ENCODE peak calls at places on chromosome 1, in ten cellular contexts. J is heart left ventricle, I is HepG2, A is right lobe of liver, R is transverse colon, H is GM12878, B is IMR-90, V is H1, C is body of pancreas, S is uterus. X is an unnamed sample.
A peak's percentile ranks its signal among the peaks of the same experiment; 100 is the strongest.

GRCh38 chr1:10867914-10868598 is 71.6 kb upstream of the CASZ1 start:
- DNase-seq in J (no peak), I (no peak), A (no peak), R (no peak), H (no peak), B (no peak), V (no peak), C (no peak), S (no peak), X (no peak)

GRCh38 chr1:203274603-203275381 is 30.5 kb upstream of the BTG2 start:
- DNase-seq in J (no peak), I (no peak), A (no peak), R (no peak), H (no peak), B (peak; percentile 56), V (no peak), C (peak; percentile 65), S (peak; percentile 62), X (no peak)

GRCh38 chr1:117467336-117467735 is 100.1 kb downstream of the MAN1A2 start:
- DNase-seq in J (no peak), I (no peak), A (no peak), R (no peak), H (no peak), B (peak; percentile 16), V (no peak), C (no peak), S (no peak), X (no peak)

GRCh38 chr1:181086926-181087325 is 1.6 kb upstream of the IER5 start:
- DNase-seq in J (no peak), I (no peak), A (no peak), R (no peak), H (no peak), B (peak; percentile 80), V (no peak), C (no peak), S (no peak), X (no peak)

GRCh38 chr1:24914226-24915069 is 15.6 kb downstream of the RUNX3 start:
- DNase-seq in J (no peak), I (peak; percentile 53), A (peak; percentile 40), R (peak; percentile 57), H (no peak), B (peak; percentile 47), V (no peak), C (no peak), S (no peak), X (no peak)

GRCh38 chr1:117093091-117093534 is 28.4 kb downstream of the TRIM45 start:
- DNase-seq in J (no peak), I (no peak), A (no peak), R (peak; percentile 41), H (no peak), B (peak; percentile 100), V (peak; percentile 29), C (peak; percentile 14), S (peak; percentile 63), X (no peak)

GRCh38 chr1:26733982-26734381 is 38.2 kb downstream of the ARID1A start:
- DNase-seq in J (no peak), I (no peak), A (no peak), R (no peak), H (no peak), B (peak; percentile 72), V (no peak), C (no peak), S (no peak), X (no peak)

GRCh38 chr1:232012773-232013386 is 386.3 kb downstream of the DISC1 start:
- DNase-seq in J (no peak), I (no peak), A (no peak), R (peak; percentile 69), H (no peak), B (peak; percentile 96), V (no peak), C (peak; percentile 52), S (peak; percentile 61), X (no peak)

GRCh38 chr1:38624341-38625039 is 235.1 kb downstream of the RRAGC start:
- DNase-seq in J (no peak), I (no peak), A (no peak), R (no peak), H (no peak), B (no peak), V (no peak), C (no peak), S (no peak), X (no peak)

GRCh38 chr1:52032785-52033131 is 852 bp downstream of the KTI12 start:
- DNase-seq in J (peak; percentile 67), I (peak; percentile 15), A (peak; percentile 62), R (peak; percentile 58), H (no peak), B (peak; percentile 60), V (no peak), C (peak; percentile 43), S (peak; percentile 25), X (peak; percentile 59)

GRCh38 chr1:107141491-107142369 is 891 bp downstream of the NTNG1 start:
- DNase-seq in J (peak; percentile 64), I (peak; percentile 7), A (no peak), R (no peak), H (no peak), B (peak; percentile 50), V (no peak), C (no peak), S (no peak), X (peak; percentile 18)

GRCh38 chr1:79198841-79199240 is 192.3 kb upstream of the ADGRL4 start:
- DNase-seq in J (no peak), I (no peak), A (no peak), R (no peak), H (no peak), B (peak; percentile 61), V (no peak), C (no peak), S (no peak), X (no peak)

GRCh38 chr1:77347646-77348045 is 65.8 kb downstream of the AK5 start:
- DNase-seq in J (no peak), I (peak; percentile 6), A (no peak), R (no peak), H (no peak), B (peak; percentile 89), V (no peak), C (no peak), S (no peak), X (peak; percentile 3)

GRCh38 chr1:55378582-55378981 is 163.4 kb upstream of the USP24 start:
- DNase-seq in J (no peak), I (peak; percentile 24), A (no peak), R (peak; percentile 23), H (no peak), B (peak; percentile 64), V (peak; percentile 27), C (peak; percentile 61), S (peak; percentile 23), X (peak; percentile 31)

GRCh38 chr1:206794294-206794908 is 22.1 kb upstream of the IL10 start:
- DNase-seq in J (no peak), I (no peak), A (no peak), R (no peak), H (no peak), B (no peak), V (no peak), C (no peak), S (no peak), X (no peak)

GRCh38 chr1:230056098-230056497 is 10.9 kb upstream of the GALNT2 start:
- DNase-seq in J (no peak), I (no peak), A (no peak), R (no peak), H (no peak), B (no peak), V (no peak), C (peak; percentile 46), S (no peak), X (no peak)

GRCh38 chr1:231091853-231092301 is 51.8 kb upstream of the FAM89A start:
- DNase-seq in J (no peak), I (peak; percentile 40), A (no peak), R (peak; percentile 48), H (no peak), B (peak; percentile 1), V (peak; percentile 33), C (peak; percentile 50), S (no peak), X (peak; percentile 80)

DNA sequence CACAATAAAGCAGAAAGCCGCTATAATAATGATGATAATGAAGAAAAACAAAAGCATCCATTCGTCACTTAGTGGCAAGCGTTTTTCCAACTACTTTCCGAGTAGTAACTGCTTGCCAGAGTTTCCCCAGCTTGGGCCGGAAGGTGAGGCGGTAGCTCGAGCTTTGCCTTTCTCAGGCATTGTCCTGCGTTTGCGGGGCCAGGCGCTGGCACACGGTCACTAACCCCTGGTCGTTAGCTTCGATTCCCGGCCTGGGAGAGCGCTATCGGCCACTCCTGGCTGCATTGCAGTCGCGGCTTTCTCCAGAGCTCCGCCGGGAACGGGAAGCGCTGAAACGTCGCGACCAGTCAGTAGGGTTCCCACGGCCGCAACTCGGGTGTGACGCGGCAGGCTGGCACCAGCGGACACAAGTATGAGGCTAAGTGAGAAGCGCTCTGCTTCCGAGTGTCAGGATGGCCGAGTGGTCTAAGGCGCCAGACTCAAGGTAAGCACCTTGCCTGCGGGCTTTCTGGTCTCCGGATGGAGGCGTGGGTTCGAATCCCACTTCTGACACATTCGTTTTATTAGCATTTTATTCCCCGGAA is 14.6 kb upstream of the ZNF692 start:
- DNase-seq in J (peak; percentile 94), I (peak; percentile 92), A (peak; percentile 93), R (peak; percentile 96), H (peak; percentile 98), B (peak; percentile 94), V (peak; percentile 93), C (peak; percentile 95), S (peak; percentile 97), X (peak; percentile 99)
- TF ChIP-seq POLR2A in J (peak; percentile 50), I (peak; percentile 28), A (peak; percentile 50), R (peak; percentile 74), H (peak; percentile 85), B (peak; percentile 50), V (no peak), C (peak; percentile 86), S (peak; percentile 57), X (peak; percentile 89)

DNA sequence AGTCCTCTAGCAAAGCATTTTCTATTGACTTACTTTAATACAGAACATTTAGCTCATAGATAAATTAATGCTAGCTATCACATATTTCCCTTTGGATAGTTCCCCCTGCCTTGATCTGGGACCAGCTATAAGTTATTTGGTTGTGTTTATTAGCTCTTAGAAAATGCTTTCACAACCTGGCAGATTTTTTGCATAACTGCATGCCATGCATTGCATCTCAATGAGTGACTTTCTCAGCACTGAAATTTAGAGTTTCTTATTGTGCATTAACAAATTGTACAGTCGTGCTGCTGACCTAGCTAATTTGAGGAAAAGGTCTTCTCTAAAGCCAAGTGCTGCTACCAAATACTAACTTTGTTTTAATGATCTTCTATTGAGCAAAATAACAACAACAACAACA is 164.8 kb downstream of the PLPPR5 start:
- DNase-seq in J (no peak), I (no peak), A (no peak), R (no peak), H (no peak), B (peak; percentile 18), V (no peak), C (no peak), S (no peak), X (no peak)
- TF ChIP-seq POLR2A in J (no peak), I (no peak), A (no peak), R (no peak), H (no peak), B (no peak), V (no peak), C (no peak), S (no peak), X (no peak)

GRCh38 chr1:2050482-2050792 is 226 bp downstream of the PRKCZ start:
- DNase-seq in J (no peak), I (no peak), A (no peak), R (no peak), H (no peak), B (no peak), V (no peak), C (no peak), S (no peak), X (no peak)
- TF ChIP-seq POLR2A in J (no peak), I (no peak), A (no peak), R (no peak), H (peak; percentile 49), B (no peak), V (no peak), C (no peak), S (no peak), X (no peak)

GRCh38 chr1:9825101-9826074 is 1.6 kb upstream of the CLSTN1 start:
- DNase-seq in J (no peak), I (peak; percentile 46), A (no peak), R (peak; percentile 90), H (peak; percentile 20), B (peak; percentile 51), V (peak; percentile 59), C (peak; percentile 94), S (peak; percentile 80), X (no peak)
- TF ChIP-seq POLR2A in J (no peak), I (no peak), A (no peak), R (peak; percentile 67), H (no peak), B (no peak), V (no peak), C (peak; percentile 64), S (peak; percentile 31), X (no peak)

X was measured in erythroblast.